ENCODE peak calls at places on chromosome 12, in eight cellular contexts. N is IMR-90, H is pancreas, O is caudate nucleus, T is ovary, Q is dorsolateral prefrontal cortex, B is testis, S is sigmoid colon. C is an unnamed sample.

GRCh38 chr12:85394809-85395208 is 114.8 kb downstream of the ALX1 start:
- DNase-seq in N (no peak), H (no peak), O (no peak), T (no peak), Q (no peak), B (no peak), S (no peak), C (no peak)

GRCh38 chr12:54016051-54016450 is 7.3 kb downstream of the HOXC8 start:
- DNase-seq in N (no peak), H (no peak), O (no peak), T (no peak), Q (no peak), B (no peak), S (no peak), C (no peak)

GRCh38 chr12:69329669-69330428 is 18.3 kb upstream of the LYZ start:
- DNase-seq in N (no peak), H (no peak), O (no peak), T (no peak), Q (no peak), B (no peak), S (no peak), C (no peak)

GRCh38 chr12:123897221-123897620 is 75.4 kb downstream of the CCDC92 start:
- DNase-seq in N (peak), H (no peak), O (no peak), T (no peak), Q (no peak), B (no peak), S (no peak), C (no peak)

GRCh38 chr12:106898001-106898966 is 57.4 kb upstream of the TMEM263 start:
- DNase-seq in N (no peak), H (no peak), O (peak), T (no peak), Q (no peak), B (no peak), S (no peak), C (no peak)

GRCh38 chr12:21296751-21297406 is 37.8 kb downstream of the SLCO1A2 start:
- DNase-seq in N (peak), H (no peak), O (no peak), T (no peak), Q (no peak), B (no peak), S (no peak), C (no peak)

GRCh38 chr12:131167334-131167733 is 213.6 kb downstream of the ADGRD1 start:
- DNase-seq in N (no peak), H (no peak), O (no peak), T (peak), Q (no peak), B (peak), S (no peak), C (no peak)

GRCh38 chr12:12636641-12637040 is 25.0 kb downstream of the CREBL2 start:
- DNase-seq in N (no peak), H (no peak), O (no peak), T (no peak), Q (no peak), B (no peak), S (no peak), C (no peak)

GRCh38 chr12:123063535-123063934 is 83.1 kb downstream of the ARL6IP4 start:
- DNase-seq in N (peak), H (no peak), O (no peak), T (no peak), Q (no peak), B (no peak), S (no peak), C (no peak)

GRCh38 chr12:59027199-59027598 is 106.9 kb upstream of the LRIG3 start:
- DNase-seq in N (no peak), H (no peak), O (no peak), T (no peak), Q (no peak), B (no peak), S (no peak), C (no peak)

GRCh38 chr12:113102811-113103210 is 32.8 kb downstream of the RASAL1 start:
- DNase-seq in N (no peak), H (no peak), O (no peak), T (no peak), Q (no peak), B (no peak), S (no peak), C (no peak)

GRCh38 chr12:11978985-11979384 is 91.8 kb upstream of the BCL2L14 start:
- DNase-seq in N (peak), H (no peak), O (no peak), T (no peak), Q (no peak), B (no peak), S (no peak), C (no peak)

GRCh38 chr12:93896427-93896826 is 219.3 kb downstream of the CRADD start:
- DNase-seq in N (peak), H (no peak), O (no peak), T (no peak), Q (no peak), B (no peak), S (no peak), C (no peak)

GRCh38 chr12:66679441-66680069 is 679 bp upstream of the GRIP1 start:
- DNase-seq in N (no peak), H (no peak), O (no peak), T (no peak), Q (no peak), B (no peak), S (no peak), C (no peak)

GRCh38 chr12:113049976-113050742 is 6.4 kb upstream of the DTX1 start:
- DNase-seq in N (no peak), H (no peak), O (no peak), T (no peak), Q (no peak), B (peak), S (no peak), C (no peak)

GRCh38 chr12:123062682-123063426 is 82.4 kb downstream of the ARL6IP4 start:
- DNase-seq in N (peak), H (peak), O (no peak), T (peak), Q (no peak), B (peak), S (no peak), C (peak)

GRCh38 chr12:116979109-116979508 is 68.4 kb downstream of the FBXW8 start:
- DNase-seq in N (no peak), H (no peak), O (no peak), T (no peak), Q (no peak), B (no peak), S (no peak), C (no peak)

GRCh38 chr12:120774169-120774916 is 48.7 kb downstream of the ACADS start:
- DNase-seq in N (no peak), H (no peak), O (no peak), T (no peak), Q (no peak), B (no peak), S (no peak), C (no peak)

GRCh38 chr12:128726866-128727265 is 96.9 kb downstream of the SLC15A4 start:
- DNase-seq in N (no peak), H (no peak), O (no peak), T (no peak), Q (no peak), B (no peak), S (no peak), C (no peak)

GRCh38 chr12:9363145-9363544 is 154.9 kb upstream of the PZP start:
- DNase-seq in N (no peak), H (no peak), O (no peak), T (no peak), Q (no peak), B (no peak), S (no peak), C (no peak)

GRCh38 chr12:110379201-110379600 is 24.3 kb downstream of the ANAPC7 start:
- DNase-seq in N (no peak), H (no peak), O (no peak), T (no peak), Q (no peak), B (no peak), S (peak), C (no peak)

GRCh38 chr12:6056406-6057211 is 67.9 kb downstream of the VWF start:
- DNase-seq in N (no peak), H (no peak), O (no peak), T (no peak), Q (no peak), B (no peak), S (no peak), C (no peak)

GRCh38 chr12:131137836-131138637 is 184.3 kb downstream of the ADGRD1 start:
- DNase-seq in N (no peak), H (no peak), O (no peak), T (peak), Q (peak), B (peak), S (peak), C (no peak)

GRCh38 chr12:6833189-6833890 is 5.1 kb downstream of the P3H3 start:
- DNase-seq in N (peak), H (no peak), O (no peak), T (no peak), Q (no peak), B (no peak), S (no peak), C (no peak)

GRCh38 chr12:14771651-14772137 is 31.6 kb downstream of the WBP11 start:
- DNase-seq in N (no peak), H (no peak), O (no peak), T (no peak), Q (no peak), B (no peak), S (no peak), C (no peak)

GRCh38 chr12:125203145-125203765 is 138.0 kb downstream of the AACS start:
- DNase-seq in N (no peak), H (no peak), O (no peak), T (no peak), Q (no peak), B (no peak), S (no peak), C (no peak)

GRCh38 chr12:2973566-2973965 is 14.4 kb downstream of the TEAD4 start:
- DNase-seq in N (no peak), H (no peak), O (no peak), T (no peak), Q (no peak), B (no peak), S (no peak), C (no peak)

GRCh38 chr12:27474344-27474743 is 27.8 kb downstream of the SMCO2 start:
- DNase-seq in N (peak), H (no peak), O (no peak), T (no peak), Q (no peak), B (no peak), S (no peak), C (no peak)

GRCh38 chr12:85424581-85425348 is 144.7 kb downstream of the ALX1 start:
- DNase-seq in N (peak), H (peak), O (no peak), T (no peak), Q (no peak), B (no peak), S (no peak), C (no peak)

GRCh38 chr12:10634427-10634826 is 21.0 kb upstream of the MAGOHB start:
- DNase-seq in N (peak), H (no peak), O (no peak), T (no peak), Q (no peak), B (no peak), S (no peak), C (no peak)

GRCh38 chr12:123936956-123937706 is 35.5 kb downstream of the CCDC92 start:
- DNase-seq in N (no peak), H (no peak), O (no peak), T (no peak), Q (no peak), B (no peak), S (no peak), C (peak)

GRCh38 chr12:100669922-100670321 is 96.4 kb downstream of the GAS2L3 start:
- DNase-seq in N (no peak), H (no peak), O (no peak), T (no peak), Q (no peak), B (no peak), S (no peak), C (no peak)
- H3K27ac ChIP-seq in N (no peak), H (no peak), O (no peak), T (no peak), Q (no peak), B (no peak), S (no peak), C (no peak)

GRCh38 chr12:52579468-52580450 is 6.1 kb upstream of the KRT74 start:
- DNase-seq in N (no peak), H (no peak), O (no peak), T (no peak), Q (no peak), B (no peak), S (peak), C (no peak)
- H3K27ac ChIP-seq in N (no peak), H (no peak), O (no peak), T (no peak), Q (no peak), B (no peak), S (no peak), C (no peak)

DNA sequence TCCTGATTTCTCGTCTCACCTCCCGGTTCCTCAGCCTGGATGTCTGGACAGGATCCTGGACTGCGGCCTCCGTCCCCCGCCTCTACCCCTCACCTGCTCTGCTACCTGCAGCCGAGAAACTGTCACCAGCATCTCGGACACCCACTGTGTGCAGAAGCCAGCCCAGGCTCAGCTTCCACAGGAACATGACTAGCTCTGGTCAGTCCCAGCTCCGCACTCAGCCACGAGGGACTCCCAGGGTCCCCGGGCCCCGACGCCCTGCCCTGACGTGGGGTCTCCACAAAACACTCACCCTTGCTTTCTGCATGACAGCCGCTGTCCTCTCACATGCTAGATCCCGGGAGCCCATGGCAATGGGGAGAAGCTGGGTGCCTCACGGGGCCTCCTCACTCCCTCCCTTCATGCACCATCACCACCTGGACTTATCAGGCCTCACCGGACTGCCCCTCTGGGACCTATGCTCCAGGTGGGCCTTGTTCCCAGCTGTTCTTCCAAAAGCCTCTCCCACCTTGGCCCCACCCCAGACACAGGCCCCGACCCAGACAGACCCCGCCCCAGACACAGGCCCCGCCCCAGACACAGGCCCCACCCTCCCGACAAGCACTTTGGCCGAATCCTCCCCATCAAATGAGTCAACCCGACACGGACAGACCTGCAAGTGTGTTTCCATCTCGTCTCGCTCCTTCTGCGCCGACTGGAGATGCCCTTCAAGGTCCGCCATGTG is 26.9 kb upstream of the ANKLE2 start:
- DNase-seq in N (no peak), H (no peak), O (no peak), T (no peak), Q (no peak), B (no peak), S (no peak), C (no peak)
- H3K27ac ChIP-seq in N (no peak), H (no peak), O (no peak), T (no peak), Q (no peak), B (no peak), S (no peak), C (no peak)

GRCh38 chr12:89087876-89088275 is 264.4 kb downstream of the DUSP6 start:
- DNase-seq in N (no peak), H (no peak), O (no peak), T (no peak), Q (no peak), B (no peak), S (no peak), C (no peak)

GRCh38 chr12:89084751-89085150 is 267.6 kb downstream of the DUSP6 start:
- DNase-seq in N (peak), H (no peak), O (no peak), T (no peak), Q (no peak), B (no peak), S (no peak), C (no peak)

GRCh38 chr12:89083491-89083890 is 268.8 kb downstream of the DUSP6 start:
- DNase-seq in N (no peak), H (no peak), O (no peak), T (no peak), Q (no peak), B (no peak), S (no peak), C (no peak)

GRCh38 chr12:89087149-89087834 is 265.0 kb downstream of the DUSP6 start:
- DNase-seq in N (no peak), H (peak), O (no peak), T (no peak), Q (no peak), B (no peak), S (no peak), C (no peak)

GRCh38 chr12:89085421-89085820 is 266.9 kb downstream of the DUSP6 start:
- DNase-seq in N (no peak), H (no peak), O (no peak), T (no peak), Q (no peak), B (no peak), S (no peak), C (no peak)
- H3K27ac ChIP-seq in N (no peak), H (no peak), O (no peak), T (no peak), Q (no peak), B (no peak), S (no peak), C (no peak)